ENCODE peak calls at places on chromosome X, in four cellular contexts. K is fibroblast of lung, F is neural crest cell, L is posterior cingulate gyrus. Q is an unnamed sample.
A peak's percentile ranks its signal among the peaks of the same experiment; 100 is the strongest.

GRCh38 chrX:39886282-39886681 is 211.5 kb downstream of the BCOR start:
- DNase-seq in K (no peak), F (no peak), L (no peak), Q (no peak)

GRCh38 chrX:103774070-103774642 is 2.5 kb upstream of the PLP1 start:
- DNase-seq in K (peak; percentile 25), F (no peak), L (no peak), Q (no peak)

GRCh38 chrX:153722704-153723350 is 1.4 kb downstream of the BCAP31 start:
- DNase-seq in K (no peak), F (no peak), L (no peak), Q (no peak)

GRCh38 chrX:118726887-118727685 is at the start of gene IL13RA1:
- DNase-seq in K (peak; percentile 83), F (peak; percentile 54), L (no peak), Q (no peak)

GRCh38 chrX:69083785-69084184 is 81.5 kb downstream of the PJA1 start:
- DNase-seq in K (no peak), F (no peak), L (no peak), Q (no peak)

GRCh38 chrX:117840645-117841044 is 276.0 kb downstream of the KLHL13 start:
- DNase-seq in K (no peak), F (no peak), L (no peak), Q (no peak)

GRCh38 chrX:10156199-10157031 is at the start of gene CLCN4:
- DNase-seq in K (peak; percentile 8), F (peak; percentile 30), L (peak; percentile 57), Q (no peak)

GRCh38 chrX:151424505-151424904 is 27.5 kb downstream of the VMA21 start:
- DNase-seq in K (no peak), F (no peak), L (no peak), Q (no peak)

GRCh38 chrX:13473666-13474516 is 95.5 kb upstream of the EGFL6 start:
- DNase-seq in K (peak; percentile 34), F (no peak), L (no peak), Q (no peak)

GRCh38 chrX:119067023-119067739 is 5.6 kb upstream of the CT47C1 start:
- DNase-seq in K (peak; percentile 34), F (peak; percentile 38), L (no peak), Q (no peak)

GRCh38 chrX:26918633-26919032 is 544.5 kb downstream of the PPP4R3C start:
- DNase-seq in K (no peak), F (no peak), L (no peak), Q (peak; percentile 23)

GRCh38 chrX:119069762-119070161 is 3.0 kb upstream of the CT47C1 start:
- DNase-seq in K (no peak), F (no peak), L (no peak), Q (no peak)

GRCh38 chrX:40411350-40412111 is 169.2 kb upstream of the ATP6AP2 start:
- DNase-seq in K (no peak), F (no peak), L (no peak), Q (no peak)

GRCh38 chrX:45771560-45772340 is 571.1 kb upstream of the DIPK2B start:
- DNase-seq in K (peak; percentile 74), F (no peak), L (no peak), Q (no peak)

GRCh38 chrX:19836337-19836736 is 51.1 kb downstream of the SH3KBP1 start:
- DNase-seq in K (no peak), F (no peak), L (no peak), Q (no peak)

GRCh38 chrX:71111141-71111843 is at the start of gene IL2RG:
- DNase-seq in K (no peak), F (no peak), L (no peak), Q (no peak)

GRCh38 chrX:39161856-39162255 is 360.6 kb downstream of the MID1IP1 start:
- DNase-seq in K (no peak), F (no peak), L (no peak), Q (no peak)

GRCh38 chrX:123736333-123736921 is 3.6 kb upstream of the THOC2 start:
- DNase-seq in K (peak; percentile 83), F (no peak), L (no peak), Q (no peak)

GRCh38 chrX:36431819-36432218 is 512.3 kb downstream of the CFAP47 start:
- DNase-seq in K (peak; percentile 58), F (no peak), L (no peak), Q (no peak)

GRCh38 chrX:42832764-42833549 is 55.0 kb upstream of the PPP1R2C start:
- DNase-seq in K (no peak), F (no peak), L (no peak), Q (no peak)

GRCh38 chrX:104270212-104270611 is 15.5 kb upstream of the ESX1 start:
- DNase-seq in K (no peak), F (no peak), L (no peak), Q (no peak)

GRCh38 chrX:120308558-120308957 is 2.7 kb downstream of the TMEM255A start:
- DNase-seq in K (no peak), F (no peak), L (no peak), Q (no peak)

GRCh38 chrX:623599-624323 is 6.8 kb upstream of the SHOX start:
- DNase-seq in K (no peak), F (no peak), L (no peak), Q (no peak)

GRCh38 chrX:67780694-67781109 is 236.9 kb downstream of the AR start:
- DNase-seq in K (peak; percentile 96), F (no peak), L (no peak), Q (no peak)

Q was measured in iPS DF 19.7.